ENCODE peak calls at places on chromosomes 12 and 14, in six cellular contexts. G is effector memory CD4-positive, alpha-beta T cell; O is dorsolateral prefrontal cortex; I is adrenal gland; L is hepatic stellate cell; H is activated CD8-positive, alpha-beta memory T cell treated with anti-CD3 and anti-CD28 coated beads for 4 hours. N is an unnamed sample.

GRCh38 chr12:57888407-57889157 is 42.1 kb upstream of the CTDSP2 start:
- DNase-seq in O (peak), G (no peak), L (peak), H (no peak), I (peak), N (peak)

GRCh38 chr12:124236651-124237050 is 58.2 kb upstream of the RFLNA start:
- DNase-seq in G (no peak), O (no peak), I (no peak), H (no peak), L (peak), N (peak)

GRCh38 chr12:89650239-89650638 is 58.4 kb downstream of the ATP2B1 start:
- DNase-seq in O (no peak), L (no peak), I (no peak), H (no peak), G (no peak), N (no peak)

GRCh38 chr14:101001311-101002069 is 98.0 kb upstream of the RTL1 start:
- DNase-seq in I (no peak), O (no peak), G (no peak), H (no peak), L (no peak), N (no peak)

GRCh38 chr12:52566847-52567291 is 6.8 kb downstream of the KRT74 start:
- DNase-seq in O (no peak), I (no peak), H (peak), G (no peak), L (no peak), N (no peak)

GRCh38 chr14:24991821-24992220 is 58.1 kb downstream of the STXBP6 start:
- DNase-seq in I (no peak), G (no peak), H (no peak), L (no peak), O (no peak), N (no peak)

GRCh38 chr12:52413202-52413601 is 7.1 kb upstream of the KRT82 start:
- DNase-seq in O (no peak), I (no peak), H (no peak), L (no peak), G (no peak), N (no peak)

GRCh38 chr12:76018111-76018510 is 13.5 kb downstream of the PHLDA1 start:
- DNase-seq in I (peak), L (no peak), H (no peak), O (no peak), G (no peak), N (no peak)

GRCh38 chr14:105195533-105196227 is 14.6 kb upstream of the NUDT14 start:
- DNase-seq in H (no peak), I (no peak), G (no peak), O (no peak), L (no peak), N (no peak)

GRCh38 chr14:100816286-100816949 is 9.5 kb upstream of the MEG3 start:
- DNase-seq in I (no peak), L (no peak), G (no peak), O (no peak), H (no peak), N (no peak)

GRCh38 chr14:80959448-80960006 is 4.1 kb downstream of the TSHR start:
- DNase-seq in L (peak), G (no peak), H (no peak), O (no peak), I (peak), N (peak)

GRCh38 chr14:105478624-105479305 is 4.1 kb downstream of the CRIP2 start:
- DNase-seq in L (no peak), G (no peak), I (no peak), O (no peak), H (no peak), N (no peak)

GRCh38 chr12:127355061-127355820 is 911.7 kb upstream of the TMEM132C start:
- DNase-seq in H (no peak), O (no peak), I (peak), G (no peak), L (peak), N (no peak)

GRCh38 chr14:53953002-53953827 is 3.4 kb downstream of the BMP4 start:
- DNase-seq in H (no peak), O (no peak), I (peak), L (peak), G (no peak), N (peak)

GRCh38 chr14:73752297-73752992 is 38.3 kb upstream of the PNMA1 start:
- DNase-seq in H (no peak), O (peak), I (peak), G (no peak), L (no peak), N (peak)

GRCh38 chr14:23430733-23431105 is 4.7 kb downstream of the MYH7 start:
- DNase-seq in H (no peak), O (peak), I (peak), L (peak), G (no peak), N (no peak)

GRCh38 chr14:101070540-101071492 is 167.3 kb upstream of the RTL1 start:
- DNase-seq in G (no peak), H (no peak), I (peak), L (no peak), O (peak), N (peak)

GRCh38 chr14:49057838-49058510 is 528.2 kb downstream of the RPS29 start:
- DNase-seq in L (no peak), H (no peak), I (no peak), G (no peak), O (no peak), N (no peak)

GRCh38 chr12:89884917-89885316 is 176.3 kb upstream of the ATP2B1 start:
- DNase-seq in O (no peak), I (no peak), H (no peak), L (no peak), G (no peak), N (no peak)

GRCh38 chr12:120263725-120264040 is 1.8 kb downstream of the PXN start:
- DNase-seq in H (no peak), L (no peak), O (no peak), I (no peak), G (no peak), N (no peak)

GRCh38 chr14:23727566-23728335 is 91.6 kb downstream of the DHRS2 start:
- DNase-seq in O (no peak), G (no peak), L (peak), I (peak), H (no peak), N (no peak)

GRCh38 chr14:75448209-75448608 is 20.4 kb downstream of the JDP2 start:
- DNase-seq in O (no peak), G (no peak), H (no peak), L (no peak), I (no peak), N (no peak)

GRCh38 chr14:71586131-71586893 is 345.9 kb upstream of the RGS6 start:
- DNase-seq in H (no peak), G (no peak), L (no peak), I (peak), O (peak), N (no peak)

GRCh38 chr12:54299515-54300266 is 1.1 kb downstream of the NFE2 start:
- DNase-seq in G (no peak), H (no peak), O (no peak), L (no peak), I (no peak), N (no peak)

GRCh38 chr12:32836710-32837109 is 59.9 kb downstream of the PKP2 start:
- DNase-seq in H (no peak), O (no peak), L (no peak), I (no peak), G (no peak), N (no peak)

N was measured in transverse colon.